ENCODE peak calls at places on chromosomes 6 and 20, in nine cellular contexts. W, V, T, C, I, J, E, A and F are unnamed samples.
A peak's percentile ranks its signal among the peaks of the same experiment; 100 is the strongest.

GRCh38 chr6:159098636-159099106 is 53.9 kb upstream of the TAGAP start:
- DNase-seq in W (peak; percentile 55), V (no peak), T (no peak), C (no peak), I (peak; percentile 23), J (no peak), E (peak; percentile 76), A (peak; percentile 73), F (no peak)

GRCh38 chr20:46634528-46634927 is 16.7 kb downstream of the SLC13A3 start:
- DNase-seq in W (no peak), V (no peak), T (no peak), C (no peak), I (no peak), J (no peak), E (no peak), A (no peak), F (no peak)

GRCh38 chr20:4811661-4812181 is 90.0 kb downstream of the PRND start:
- DNase-seq in W (peak; percentile 92), V (no peak), T (no peak), C (no peak), I (peak; percentile 41), J (no peak), E (peak; percentile 67), A (no peak), F (no peak)

GRCh38 chr6:161750677-161751076 is 476.8 kb upstream of the AGPAT4 start:
- DNase-seq in W (no peak), V (no peak), T (no peak), C (no peak), I (no peak), J (no peak), E (no peak), A (no peak), F (no peak)

GRCh38 chr20:11274137-11274536 is 600.3 kb upstream of the JAG1 start:
- DNase-seq in W (no peak), V (peak; percentile 81), T (peak; percentile 67), C (peak; percentile 86), I (no peak), J (peak; percentile 74), E (no peak), A (peak; percentile 83), F (peak; percentile 64)

GRCh38 chr20:57065646-57066045 is 200.8 kb downstream of the BMP7 start:
- DNase-seq in W (no peak), V (no peak), T (peak; percentile 25), C (no peak), I (no peak), J (peak; percentile 24), E (no peak), A (no peak), F (no peak)

GRCh38 chr20:53154540-53154939 is 182.4 kb downstream of the TSHZ2 start:
- DNase-seq in W (peak; percentile 64), V (no peak), T (peak; percentile 9), C (no peak), I (no peak), J (no peak), E (no peak), A (no peak), F (no peak)

GRCh38 chr6:119207973-119208725 is 129.7 kb upstream of the FAM184A start:
- DNase-seq in W (no peak), V (no peak), T (peak; percentile 89), C (no peak), I (no peak), J (peak; percentile 31), E (no peak), A (no peak), F (no peak)

GRCh38 chr6:134880487-134881190 is 69.3 kb downstream of the ALDH8A1 start:
- DNase-seq in W (no peak), V (no peak), T (no peak), C (no peak), I (no peak), J (no peak), E (no peak), A (peak; percentile 8), F (no peak)

GRCh38 chr6:26521485-26522391 is 16.4 kb upstream of the HMGN4 start:
- DNase-seq in W (peak; percentile 80), V (peak; percentile 47), T (peak; percentile 84), C (peak; percentile 90), I (peak; percentile 42), J (peak; percentile 48), E (peak; percentile 84), A (peak; percentile 56), F (peak; percentile 81)

GRCh38 chr20:56551571-56551970 is 18.5 kb downstream of the FAM209B start:
- DNase-seq in W (no peak), V (no peak), T (no peak), C (no peak), I (no peak), J (no peak), E (no peak), A (no peak), F (no peak)

GRCh38 chr6:19690676-19691075 is 146.5 kb upstream of the ID4 start:
- DNase-seq in W (no peak), V (no peak), T (no peak), C (no peak), I (no peak), J (no peak), E (no peak), A (no peak), F (no peak)

GRCh38 chr6:34104628-34105027 is 41.3 kb downstream of the GRM4 start:
- DNase-seq in W (no peak), V (no peak), T (no peak), C (no peak), I (no peak), J (no peak), E (no peak), A (no peak), F (no peak)

GRCh38 chr6:41591859-41592502 is 45.8 kb downstream of the FOXP4 start:
- DNase-seq in W (peak; percentile 60), V (peak; percentile 89), T (peak; percentile 66), C (peak; percentile 43), I (peak; percentile 53), J (peak; percentile 55), E (peak; percentile 71), A (peak; percentile 71), F (peak; percentile 88)

GRCh38 chr6:42313941-42314570 is 96.4 kb upstream of the MRPS10 start:
- DNase-seq in W (no peak), V (no peak), T (peak; percentile 41), C (no peak), I (no peak), J (peak; percentile 21), E (no peak), A (no peak), F (peak; percentile 39)

GRCh38 chr20:10558635-10559187 is 115.1 kb downstream of the JAG1 start:
- DNase-seq in W (peak; percentile 44), V (no peak), T (peak; percentile 92), C (peak; percentile 44), I (no peak), J (peak; percentile 99), E (peak; percentile 56), A (peak; percentile 60), F (peak; percentile 39)

GRCh38 chr6:93624408-93624807 is 205.0 kb upstream of the EPHA7 start:
- DNase-seq in W (no peak), V (no peak), T (no peak), C (no peak), I (no peak), J (no peak), E (no peak), A (no peak), F (no peak)

GRCh38 chr6:119348308-119349040 is 1.1 kb downstream of the MAN1A1 start:
- DNase-seq in W (peak; percentile 27), V (peak; percentile 48), T (peak; percentile 29), C (no peak), I (peak; percentile 24), J (no peak), E (peak; percentile 54), A (peak; percentile 16), F (peak; percentile 70)

GRCh38 chr20:43949741-43950618 is 35.3 kb downstream of the TOX2 start:
- DNase-seq in W (peak; percentile 93), V (no peak), T (no peak), C (no peak), I (peak; percentile 43), J (peak; percentile 54), E (peak; percentile 89), A (no peak), F (no peak)

GRCh38 chr6:161242779-161243693 is 30.8 kb downstream of the AGPAT4 start:
- DNase-seq in W (no peak), V (no peak), T (peak; percentile 82), C (no peak), I (no peak), J (no peak), E (peak; percentile 97), A (no peak), F (no peak)

GRCh38 chr6:145073811-145074210 is 661.5 kb downstream of the EPM2A start:
- DNase-seq in W (no peak), V (no peak), T (no peak), C (no peak), I (no peak), J (no peak), E (no peak), A (no peak), F (no peak)

GRCh38 chr6:27757307-27757706 is 154.9 kb downstream of the OR2B2 start:
- DNase-seq in W (peak; percentile 56), V (no peak), T (no peak), C (no peak), I (no peak), J (no peak), E (peak; percentile 38), A (no peak), F (no peak)

GRCh38 chr6:133705071-133705470 is 183.8 kb upstream of the TCF21 start:
- DNase-seq in W (no peak), V (no peak), T (peak; percentile 75), C (no peak), I (no peak), J (peak; percentile 37), E (no peak), A (no peak), F (peak; percentile 33)

GRCh38 chr6:48449002-48449401 is 338.0 kb upstream of the PTCHD4 start:
- DNase-seq in W (no peak), V (no peak), T (peak; percentile 29), C (peak; percentile 7), I (no peak), J (no peak), E (no peak), A (peak; percentile 15), F (no peak)

GRCh38 chr6:19297880-19298279 is 539.3 kb upstream of the ID4 start:
- DNase-seq in W (no peak), V (no peak), T (no peak), C (no peak), I (no peak), J (no peak), E (no peak), A (no peak), F (no peak)